ENCODE peak calls at places on chromosomes 16 and 17, in eight cellular contexts. N, G, T, U, J, I, O and D are unnamed samples.
A peak's percentile ranks its signal among the peaks of the same experiment; 100 is the strongest.

GRCh38 chr16:88534731-88535141 is 35.5 kb upstream of the ZC3H18 start:
- DNase-seq in N (no peak), G (no peak), T (no peak), U (no peak), J (peak; percentile 24), I (no peak), O (no peak), D (no peak)

GRCh38 chr16:24132797-24133155 is 123.4 kb upstream of the CACNG3 start:
- DNase-seq in N (no peak), G (no peak), T (no peak), U (no peak), J (no peak), I (no peak), O (no peak), D (no peak)

GRCh38 chr17:50608700-50609375 is 25.8 kb upstream of the ABCC3 start:
- DNase-seq in N (no peak), G (no peak), T (no peak), U (no peak), J (no peak), I (no peak), O (no peak), D (no peak)

GRCh38 chr17:63096426-63096825 is 130.4 kb downstream of the TANC2 start:
- DNase-seq in N (no peak), G (no peak), T (no peak), U (no peak), J (no peak), I (no peak), O (no peak), D (no peak)

GRCh38 chr17:56661906-56662305 is 68.4 kb downstream of the NOG start:
- DNase-seq in N (no peak), G (peak; percentile 18), T (no peak), U (no peak), J (no peak), I (no peak), O (no peak), D (no peak)

GRCh38 chr16:88931936-88932335 is 45.1 kb downstream of the CBFA2T3 start:
- DNase-seq in N (no peak), G (no peak), T (no peak), U (no peak), J (no peak), I (no peak), O (no peak), D (no peak)

GRCh38 chr17:78179372-78179771 is 7.5 kb downstream of the TK1 start:
- DNase-seq in N (peak; percentile 58), G (no peak), T (no peak), U (no peak), J (no peak), I (no peak), O (no peak), D (no peak)

GRCh38 chr16:66653581-66654350 is 42.8 kb downstream of the CMTM4 start:
- DNase-seq in N (no peak), G (no peak), T (no peak), U (no peak), J (no peak), I (no peak), O (no peak), D (no peak)

GRCh38 chr17:67027031-67027628 is 17.2 kb upstream of the CACNG1 start:
- DNase-seq in N (peak; percentile 33), G (no peak), T (no peak), U (no peak), J (no peak), I (no peak), O (no peak), D (no peak)

GRCh38 chr16:56625943-56626654 is 518 bp downstream of the MT1E start:
- DNase-seq in N (no peak), G (no peak), T (no peak), U (no peak), J (no peak), I (no peak), O (no peak), D (no peak)

GRCh38 chr17:74757931-74758845 is 9.8 kb downstream of the NHERF1 start:
- DNase-seq in N (peak; percentile 26), G (peak; percentile 40), T (no peak), U (no peak), J (no peak), I (no peak), O (no peak), D (no peak)

GRCh38 chr17:39462644-39463375 is 1.5 kb downstream of the CDK12 start:
- DNase-seq in N (no peak), G (peak; percentile 29), T (no peak), U (no peak), J (no peak), I (no peak), O (peak; percentile 4), D (no peak)

GRCh38 chr16:19132898-19133297 is 19.1 kb downstream of the ITPRIPL2 start:
- DNase-seq in N (no peak), G (no peak), T (no peak), U (no peak), J (no peak), I (no peak), O (no peak), D (no peak)

GRCh38 chr17:51869387-51869786 is 289.1 kb downstream of the CA10 start:
- DNase-seq in N (no peak), G (peak; percentile 35), T (no peak), U (no peak), J (no peak), I (no peak), O (peak; percentile 53), D (no peak)

GRCh38 chr17:2239882-2240430 is 63.6 kb downstream of the SMG6 start:
- DNase-seq in N (peak; percentile 73), G (no peak), T (peak; percentile 45), U (peak; percentile 74), J (no peak), I (no peak), O (no peak), D (no peak)

GRCh38 chr17:60077672-60078519 is 825 bp downstream of the HEATR6 start:
- DNase-seq in N (no peak), G (peak; percentile 38), T (no peak), U (no peak), J (peak; percentile 33), I (peak; percentile 6), O (no peak), D (no peak)

GRCh38 chr17:59842901-59843652 is 49.7 kb downstream of the TUBD1 start:
- DNase-seq in N (peak; percentile 100), G (no peak), T (peak; percentile 74), U (peak; percentile 94), J (peak; percentile 45), I (no peak), O (no peak), D (no peak)

GRCh38 chr17:7443499-7444485 is 1.1 kb upstream of the CHRNB1 start:
- DNase-seq in N (no peak), G (no peak), T (no peak), U (no peak), J (no peak), I (no peak), O (no peak), D (no peak)